ENCODE peak calls at places on chromosomes 7 and 10, in four cellular contexts. M is NCI-H1092, P is fibroblast of mammary gland, Y is substantia nigra. U is an unnamed sample.

GRCh38 chr10:82668266-82668665 is 793.3 kb downstream of the NRG3 start:
- DNase-seq in M (no peak), P (peak), Y (no peak), U (no peak)

GRCh38 chr10:95503012-95503411 is 58.2 kb downstream of the SORBS1 start:
- DNase-seq in M (no peak), P (no peak), Y (no peak), U (no peak)

GRCh38 chr10:130399425-130399950 is 263.3 kb downstream of the GLRX3 start:
- DNase-seq in M (no peak), P (no peak), Y (no peak), U (no peak)

GRCh38 chr10:35607475-35608316 is 2.6 kb downstream of the GJD4 start:
- DNase-seq in M (no peak), P (no peak), Y (no peak), U (no peak)

GRCh38 chr7:101784275-101785127 is 32.9 kb upstream of the CUX1 start:
- DNase-seq in M (no peak), P (peak), Y (no peak), U (no peak)

GRCh38 chr10:126924915-126925300 is 19.7 kb downstream of the DOCK1 start:
- DNase-seq in M (no peak), P (peak), Y (no peak), U (no peak)

GRCh38 chr10:125144209-125144608 is 16.2 kb downstream of the CTBP2 start:
- DNase-seq in M (no peak), P (no peak), Y (no peak), U (no peak)

GRCh38 chr7:33062023-33062781 is at the start of gene NT5C3A:
- DNase-seq in M (peak), P (peak), Y (peak), U (no peak)

GRCh38 chr7:55420535-55420934 is 55.4 kb downstream of the LANCL2 start:
- DNase-seq in M (no peak), P (peak), Y (no peak), U (no peak)

GRCh38 chr7:31882187-31882586 is 188.0 kb downstream of the PDE1C start:
- DNase-seq in M (no peak), P (no peak), Y (peak), U (peak)

GRCh38 chr7:6012355-6013104 is 3.5 kb downstream of the AIMP2 start:
- DNase-seq in M (no peak), P (peak), Y (no peak), U (no peak)

GRCh38 chr10:125340871-125341270 is 180.5 kb upstream of the CTBP2 start:
- DNase-seq in M (no peak), P (peak), Y (no peak), U (no peak)

GRCh38 chr10:79027147-79028055 is 41.4 kb upstream of the ZMIZ1 start:
- DNase-seq in M (peak), P (no peak), Y (no peak), U (no peak)

GRCh38 chr10:69406302-69406811 is 10.4 kb downstream of the TACR2 start:
- DNase-seq in M (no peak), P (no peak), Y (no peak), U (no peak)

GRCh38 chr10:73859441-73860049 is 14.8 kb downstream of the CAMK2G start:
- DNase-seq in M (no peak), P (peak), Y (no peak), U (no peak)

GRCh38 chr10:32972929-32973328 is 14.9 kb upstream of the ITGB1 start:
- DNase-seq in M (no peak), P (no peak), Y (no peak), U (no peak)

GRCh38 chr10:1036341-1036791 is 10.7 kb upstream of the IDI2 start:
- DNase-seq in M (no peak), P (peak), Y (no peak), U (no peak)

GRCh38 chr7:120833551-120833950 is 24.4 kb downstream of the TSPAN12 start:
- DNase-seq in M (no peak), P (no peak), Y (no peak), U (no peak)

GRCh38 chr7:130113887-130114286 is 43.6 kb downstream of the KLHDC10 start:
- DNase-seq in M (no peak), P (no peak), Y (no peak), U (no peak)

GRCh38 chr7:38975944-38976392 is 1.7 kb upstream of the POU6F2 start:
- DNase-seq in M (no peak), P (no peak), Y (no peak), U (no peak)

GRCh38 chr10:78981970-78982281 is 86.8 kb upstream of the ZMIZ1 start:
- DNase-seq in M (no peak), P (no peak), Y (no peak), U (no peak)

GRCh38 chr10:70480254-70480861 is 1.8 kb downstream of the PALD1 start:
- DNase-seq in M (no peak), P (no peak), Y (no peak), U (no peak)

GRCh38 chr10:127155221-127155620 is 41.2 kb downstream of the INSYN2A start:
- DNase-seq in M (no peak), P (peak), Y (no peak), U (no peak)

GRCh38 chr10:97400665-97401454 is at the start of gene RRP12:
- DNase-seq in M (peak), P (peak), Y (peak), U (peak)

GRCh38 chr7:64907641-64908326 is 4.7 kb downstream of the ZNF273 start:
- DNase-seq in M (no peak), P (no peak), Y (no peak), U (no peak)

GRCh38 chr7:79352323-79352722 is 101.1 kb downstream of the MAGI2 start:
- DNase-seq in M (no peak), P (no peak), Y (no peak), U (no peak)

GRCh38 chr7:140609646-140610045 is 31.0 kb downstream of the DENND2A start:
- DNase-seq in M (no peak), P (peak), Y (no peak), U (no peak)

GRCh38 chr10:88791924-88792323 is 10.6 kb upstream of the LIPM start:
- DNase-seq in M (no peak), P (peak), Y (no peak), U (peak)

GRCh38 chr7:145184956-145185355 is 349.1 kb upstream of the TPK1 start:
- DNase-seq in M (no peak), P (no peak), Y (no peak), U (no peak)

GRCh38 chr7:66460921-66461361 is 167.7 kb upstream of the KCTD7 start:
- DNase-seq in M (no peak), P (peak), Y (no peak), U (no peak)

U was measured in iPS DF 19.7.